ENCODE peak calls at places on chromosomes 3 and 15, in five cellular contexts. S is stomach, F is lower lobe of right lung, U is esophagus squamous epithelium, A is BE2C. I is an unnamed sample.
A peak's percentile ranks its signal among the peaks of the same experiment; 100 is the strongest.

GRCh38 chr3:55441499-55441898 is 45.6 kb downstream of the WNT5A start:
- DNase-seq in S (no peak), F (no peak), U (no peak), A (no peak), I (no peak)

GRCh38 chr3:73602171-73602570 is 22.6 kb downstream of the PDZRN3 start:
- DNase-seq in S (no peak), F (no peak), U (no peak), A (no peak), I (no peak)

GRCh38 chr15:50315814-50316630 is 39.0 kb downstream of the GABPB1 start:
- DNase-seq in S (no peak), F (no peak), U (no peak), A (no peak), I (no peak)

GRCh38 chr3:132317229-132317948 is at the start of gene ACP3:
- DNase-seq in S (peak; percentile 62), F (peak; percentile 70), U (no peak), A (no peak), I (no peak)

GRCh38 chr3:181210275-181210674 is 220.7 kb upstream of the DNAJC19 start:
- DNase-seq in S (no peak), F (no peak), U (no peak), A (no peak), I (no peak)

GRCh38 chr3:194761384-194761783 is 75.7 kb downstream of the FAM43A start:
- DNase-seq in S (no peak), F (no peak), U (no peak), A (peak; percentile 57), I (no peak)

GRCh38 chr15:34986326-34987181 is 1.5 kb downstream of the ZNF770 start:
- DNase-seq in S (no peak), F (no peak), U (no peak), A (no peak), I (no peak)

GRCh38 chr3:133377396-133377795 is 22.5 kb upstream of the BFSP2 start:
- DNase-seq in S (no peak), F (no peak), U (no peak), A (no peak), I (no peak)

GRCh38 chr3:148943531-148944200 is 47.7 kb upstream of the GYG1 start:
- DNase-seq in S (no peak), F (no peak), U (no peak), A (peak; percentile 29), I (no peak)

DNA sequence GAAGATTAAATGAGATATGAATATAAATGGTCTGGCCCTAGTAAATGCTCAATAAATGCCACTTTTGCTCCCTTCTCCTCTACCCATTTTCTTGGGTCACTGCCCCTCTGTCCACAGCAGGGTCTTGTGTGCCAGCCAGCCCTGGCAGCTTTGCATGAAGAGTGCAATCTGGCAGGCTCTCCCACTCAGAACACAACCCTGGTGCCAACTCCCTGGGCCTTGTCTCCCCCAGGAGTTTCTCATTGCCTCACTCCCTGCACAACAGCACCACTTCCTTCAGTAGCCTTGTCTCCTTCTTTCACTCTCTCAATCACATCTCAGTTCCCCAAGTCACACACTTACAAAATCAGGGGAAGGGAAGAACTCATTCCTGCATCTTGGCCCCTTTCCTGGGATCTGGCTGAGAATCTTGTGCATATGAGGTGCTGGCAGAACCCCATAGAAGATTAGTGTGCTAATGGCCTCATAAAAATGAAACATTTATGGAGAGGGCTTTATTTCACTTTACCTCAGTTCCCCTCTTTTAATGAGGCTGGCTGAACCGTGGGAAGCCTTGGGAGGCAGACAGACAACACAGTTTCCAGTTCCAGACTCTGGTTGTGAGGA is 445.9 kb upstream of the PROK2 start:
- DNase-seq in S (no peak), F (no peak), U (no peak), A (no peak), I (no peak)
- H3K4me1 ChIP-seq in S (no peaks in the 10 kb centered on the region), F (no peaks in the 10 kb centered on the region), U (no peaks in the 10 kb centered on the region), A (no peaks in the 10 kb centered on the region), I (peaks cover 46% of the 10 kb centered on the region)

GRCh38 chr15:64847876-64848716 is 6.4 kb downstream of the PLEKHO2 start:
- DNase-seq in S (no peak), F (no peak), U (no peak), A (no peak), I (no peak)

GRCh38 chr15:64847448-64847847 is 5.7 kb downstream of the PLEKHO2 start:
- DNase-seq in S (no peak), F (no peak), U (no peak), A (no peak), I (no peak)

GRCh38 chr15:64851503-64851840 is 9.8 kb downstream of the PLEKHO2 start:
- DNase-seq in S (no peak), F (no peak), U (no peak), A (no peak), I (no peak)

GRCh38 chr15:64854041-64854440 is 12.3 kb downstream of the PLEKHO2 start:
- DNase-seq in S (no peak), F (no peak), U (no peak), A (no peak), I (no peak)

DNA sequence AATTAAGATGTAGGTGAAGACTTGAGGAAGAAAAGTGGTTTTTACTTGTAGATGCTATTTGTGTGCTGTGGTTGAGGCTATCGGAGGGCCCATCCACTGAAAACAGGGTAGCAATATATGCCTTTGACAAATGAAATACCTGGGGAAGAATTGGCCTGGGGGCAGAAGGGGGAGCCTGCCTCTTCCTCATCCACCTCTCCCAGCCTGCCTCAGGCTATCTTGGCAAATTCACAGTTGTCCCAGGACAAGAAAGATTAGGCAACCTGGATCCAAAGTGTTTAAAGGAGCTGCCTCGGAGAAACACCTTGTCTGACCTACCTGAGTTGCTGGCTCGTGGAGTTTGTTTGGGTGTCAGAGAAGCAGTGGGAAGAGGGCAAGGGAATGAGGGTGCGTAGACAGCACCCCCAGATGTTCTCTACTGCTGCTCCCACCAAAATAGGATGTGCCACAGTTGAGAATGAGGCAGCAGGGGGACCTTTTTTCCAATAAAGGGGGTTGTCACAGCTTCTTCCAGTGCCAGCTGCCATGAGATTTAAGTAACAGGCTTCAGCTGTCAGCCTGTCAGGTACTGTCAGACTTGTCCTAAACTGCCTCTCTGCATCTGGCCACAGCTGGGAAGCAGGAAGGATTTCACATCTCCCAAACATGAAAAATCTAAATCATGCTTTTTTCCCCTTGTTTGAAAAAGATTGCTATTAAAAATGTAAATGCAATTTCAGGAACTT is 9.2 kb downstream of the PLEKHO2 start:
- DNase-seq in S (no peak), F (no peak), U (no peak), A (no peak), I (no peak)
- H3K4me1 ChIP-seq in S (peaks cover 53% of the 10 kb centered on the region), F (peaks cover 99% of the 10 kb centered on the region), U (peaks cover 63% of the 10 kb centered on the region), A (peaks cover 2% of the 10 kb centered on the region), I (peaks cover 53% of the 10 kb centered on the region)

GRCh38 chr3:17742837-17743659 is 617 bp upstream of the TBC1D5 start:
- DNase-seq in S (peak; percentile 97), F (no peak), U (no peak), A (no peak), I (no peak)

GRCh38 chr3:17740703-17741102 is 1.7 kb downstream of the TBC1D5 start:
- DNase-seq in S (no peak), F (no peak), U (no peak), A (no peak), I (no peak)

GRCh38 chr3:17741621-17742091 is 775 bp downstream of the TBC1D5 start:
- DNase-seq in S (no peak), F (no peak), U (no peak), A (no peak), I (no peak)

GRCh38 chr3:17743660-17743995 is 1.2 kb upstream of the TBC1D5 start:
- DNase-seq in S (no peak), F (no peak), U (no peak), A (no peak), I (no peak)

DNA sequence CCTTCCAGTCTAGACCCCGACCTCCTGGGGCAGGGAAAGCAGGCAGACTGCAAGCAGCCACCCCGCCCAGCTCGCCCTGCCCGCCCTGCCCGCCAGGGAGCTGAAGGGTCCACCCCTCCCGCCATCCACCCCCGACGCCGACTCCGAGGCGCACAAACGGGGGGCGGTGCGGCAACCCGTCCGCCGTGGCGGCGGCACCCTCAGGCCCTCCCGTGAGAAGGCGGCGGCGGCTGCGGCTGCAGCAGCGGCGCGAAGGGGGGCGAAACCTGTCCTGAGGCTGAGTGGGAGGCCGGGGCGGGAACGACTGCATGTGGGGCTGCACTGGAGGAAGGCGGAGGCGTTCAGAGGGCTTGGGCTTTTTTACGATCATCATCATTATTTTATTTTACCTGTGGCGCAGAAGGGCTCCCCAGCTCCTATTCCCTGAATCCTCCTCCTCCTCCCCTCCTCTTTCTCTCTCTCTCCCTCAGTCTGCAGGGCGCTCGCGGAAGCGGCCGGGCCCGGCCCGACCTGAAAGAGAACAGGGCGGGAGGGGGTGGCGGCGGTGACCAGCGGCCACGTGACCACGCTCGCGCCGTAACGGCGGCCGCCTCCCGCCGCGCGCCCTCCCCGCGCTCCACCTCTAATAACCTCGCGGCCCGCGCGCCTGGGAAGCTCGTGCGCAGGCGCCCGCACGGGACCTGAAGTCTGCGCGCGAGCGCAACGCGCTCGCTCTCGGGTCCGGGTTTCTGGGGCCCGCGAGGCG is at the start of gene TBC1D5:
- DNase-seq in S (peak; percentile 72), F (peak; percentile 98), U (peak; percentile 65), A (peak; percentile 92), I (peak; percentile 79)
- H3K4me1 ChIP-seq in S (peaks cover 21% of the 10 kb centered on the region), F (peaks cover 32% of the 10 kb centered on the region), U (no peaks in the 10 kb centered on the region), A (no peaks in the 10 kb centered on the region), I (peaks cover 34% of the 10 kb centered on the region)

GRCh38 chr3:11604139-11604895 is 39.4 kb downstream of the VGLL4 start:
- DNase-seq in S (no peak), F (no peak), U (no peak), A (no peak), I (no peak)

GRCh38 chr3:11605398-11605797 is 38.3 kb downstream of the VGLL4 start:
- DNase-seq in S (no peak), F (no peak), U (no peak), A (no peak), I (no peak)

GRCh38 chr3:11606865-11607440 is 36.8 kb downstream of the VGLL4 start:
- DNase-seq in S (no peak), F (no peak), U (no peak), A (no peak), I (no peak)

GRCh38 chr3:11607816-11608215 is 35.9 kb downstream of the VGLL4 start:
- DNase-seq in S (no peak), F (no peak), U (no peak), A (no peak), I (no peak)

GRCh38 chr3:11606090-11606784 is 37.5 kb downstream of the VGLL4 start:
- DNase-seq in S (no peak), F (no peak), U (no peak), A (no peak), I (no peak)
- H3K4me1 ChIP-seq in S (peaks cover 20% of the 10 kb centered on the region), F (peaks cover 40% of the 10 kb centered on the region), U (peaks cover 20% of the 10 kb centered on the region), A (peaks cover under 1% of the 10 kb centered on the region), I (peaks cover 89% of the 10 kb centered on the region)

GRCh38 chr15:41890050-41890690 is 3.7 kb downstream of the SPTBN5 start:
- DNase-seq in S (no peak), F (no peak), U (no peak), A (no peak), I (no peak)
- H3K4me1 ChIP-seq in S (peaks cover 22% of the 10 kb centered on the region), F (peaks cover 24% of the 10 kb centered on the region), U (peaks cover 23% of the 10 kb centered on the region), A (peaks cover 40% of the 10 kb centered on the region), I (peaks cover 7% of the 10 kb centered on the region)

GRCh38 chr3:120416868-120417267 is 33.9 kb downstream of the FSTL1 start:
- DNase-seq in S (no peak), F (no peak), U (no peak), A (peak; percentile 8), I (no peak)
- H3K4me1 ChIP-seq in S (peaks cover 10% of the 10 kb centered on the region), F (peaks cover 42% of the 10 kb centered on the region), U (peaks cover 21% of the 10 kb centered on the region), A (peaks cover 3% of the 10 kb centered on the region), I (peaks cover 59% of the 10 kb centered on the region)

GRCh38 chr3:30676424-30677346 is 70.3 kb downstream of the TGFBR2 start:
- DNase-seq in S (no peak), F (no peak), U (no peak), A (no peak), I (no peak)
- H3K4me1 ChIP-seq in S (peaks cover 27% of the 10 kb centered on the region), F (peaks cover 71% of the 10 kb centered on the region), U (no peaks in the 10 kb centered on the region), A (no peaks in the 10 kb centered on the region), I (peaks cover 36% of the 10 kb centered on the region)